ENCODE peak calls at places on chromosomes 5 and 9, in six cellular contexts. One of them, this sample, is unnamed.

GRCh38 chr5:130529716-130530485 is 625.6 kb downstream of the CHSY3 start:
- DNase-seq in activated CD4-positive, alpha-beta T cell treated with anti-CD3 and anti-CD28 coated beads, Interleukin-2, amount 50 U/mL, for 1 hour: no peak
- DNase-seq in NCI-H524 treated with DMSO at 0.1 percent for 48 hours: no peak
- DNase-seq in lung: peak; percentile 71
- DNase-seq in NCI-H460: no peak
- DNase-seq in upper lobe of right lung: peak; percentile 65
- DNase-seq in this sample: peak; percentile 96

GRCh38 chr9:104745852-104746251 is 1.6 kb upstream of the NIPSNAP3A start:
- DNase-seq in activated CD4-positive, alpha-beta T cell treated with anti-CD3 and anti-CD28 coated beads, Interleukin-2, amount 50 U/mL, for 1 hour: no peak
- DNase-seq in NCI-H524 treated with DMSO at 0.1 percent for 48 hours: no peak
- DNase-seq in lung: no peak
- DNase-seq in NCI-H460: no peak
- DNase-seq in upper lobe of right lung: no peak
- DNase-seq in this sample: no peak

GRCh38 chr5:125700380-125700856 is 722.8 kb upstream of the GRAMD2B start:
- DNase-seq in activated CD4-positive, alpha-beta T cell treated with anti-CD3 and anti-CD28 coated beads, Interleukin-2, amount 50 U/mL, for 1 hour: no peak
- DNase-seq in NCI-H524 treated with DMSO at 0.1 percent for 48 hours: no peak
- DNase-seq in lung: no peak
- DNase-seq in NCI-H460: no peak
- DNase-seq in upper lobe of right lung: no peak
- DNase-seq in this sample: peak; percentile 8

GRCh38 chr9:99633260-99633659 is 188.4 kb upstream of the NR4A3 start:
- DNase-seq in activated CD4-positive, alpha-beta T cell treated with anti-CD3 and anti-CD28 coated beads, Interleukin-2, amount 50 U/mL, for 1 hour: no peak
- DNase-seq in NCI-H524 treated with DMSO at 0.1 percent for 48 hours: no peak
- DNase-seq in lung: no peak
- DNase-seq in NCI-H460: no peak
- DNase-seq in upper lobe of right lung: no peak
- DNase-seq in this sample: no peak

GRCh38 chr5:6705959-6706358 is 7.3 kb upstream of the TENT4A start:
- DNase-seq in activated CD4-positive, alpha-beta T cell treated with anti-CD3 and anti-CD28 coated beads, Interleukin-2, amount 50 U/mL, for 1 hour: no peak
- DNase-seq in NCI-H524 treated with DMSO at 0.1 percent for 48 hours: no peak
- DNase-seq in lung: peak; percentile 4
- DNase-seq in NCI-H460: no peak
- DNase-seq in upper lobe of right lung: no peak
- DNase-seq in this sample: no peak

GRCh38 chr5:143328589-143329220 is 74.8 kb downstream of the NR3C1 start:
- DNase-seq in activated CD4-positive, alpha-beta T cell treated with anti-CD3 and anti-CD28 coated beads, Interleukin-2, amount 50 U/mL, for 1 hour: no peak
- DNase-seq in NCI-H524 treated with DMSO at 0.1 percent for 48 hours: no peak
- DNase-seq in lung: no peak
- DNase-seq in NCI-H460: no peak
- DNase-seq in upper lobe of right lung: no peak
- DNase-seq in this sample: no peak

GRCh38 chr5:143946821-143947220 is 134.9 kb downstream of the HMHB1 start:
- DNase-seq in activated CD4-positive, alpha-beta T cell treated with anti-CD3 and anti-CD28 coated beads, Interleukin-2, amount 50 U/mL, for 1 hour: no peak
- DNase-seq in NCI-H524 treated with DMSO at 0.1 percent for 48 hours: no peak
- DNase-seq in lung: no peak
- DNase-seq in NCI-H460: no peak
- DNase-seq in upper lobe of right lung: no peak
- DNase-seq in this sample: no peak

GRCh38 chr5:96036301-96036700 is 74.7 kb upstream of the ELL2 start:
- DNase-seq in activated CD4-positive, alpha-beta T cell treated with anti-CD3 and anti-CD28 coated beads, Interleukin-2, amount 50 U/mL, for 1 hour: no peak
- DNase-seq in NCI-H524 treated with DMSO at 0.1 percent for 48 hours: no peak
- DNase-seq in lung: no peak
- DNase-seq in NCI-H460: no peak
- DNase-seq in upper lobe of right lung: no peak
- DNase-seq in this sample: no peak

GRCh38 chr5:74167206-74167929 is 473.2 kb downstream of the ENC1 start:
- DNase-seq in activated CD4-positive, alpha-beta T cell treated with anti-CD3 and anti-CD28 coated beads, Interleukin-2, amount 50 U/mL, for 1 hour: no peak
- DNase-seq in NCI-H524 treated with DMSO at 0.1 percent for 48 hours: no peak
- DNase-seq in lung: no peak
- DNase-seq in NCI-H460: peak; percentile 5
- DNase-seq in upper lobe of right lung: no peak
- DNase-seq in this sample: peak; percentile 41

GRCh38 chr5:3694819-3695218 is 99.2 kb downstream of the IRX1 start:
- DNase-seq in activated CD4-positive, alpha-beta T cell treated with anti-CD3 and anti-CD28 coated beads, Interleukin-2, amount 50 U/mL, for 1 hour: no peak
- DNase-seq in NCI-H524 treated with DMSO at 0.1 percent for 48 hours: no peak
- DNase-seq in lung: no peak
- DNase-seq in NCI-H460: no peak
- DNase-seq in upper lobe of right lung: no peak
- DNase-seq in this sample: no peak

GRCh38 chr9:130660326-130660682 is 4.1 kb upstream of the PRDM12 start:
- DNase-seq in activated CD4-positive, alpha-beta T cell treated with anti-CD3 and anti-CD28 coated beads, Interleukin-2, amount 50 U/mL, for 1 hour: no peak
- DNase-seq in NCI-H524 treated with DMSO at 0.1 percent for 48 hours: no peak
- DNase-seq in lung: no peak
- DNase-seq in NCI-H460: no peak
- DNase-seq in upper lobe of right lung: no peak
- DNase-seq in this sample: no peak

GRCh38 chr5:10352404-10353240 is 873 bp upstream of the MARCHF6 start:
- DNase-seq in activated CD4-positive, alpha-beta T cell treated with anti-CD3 and anti-CD28 coated beads, Interleukin-2, amount 50 U/mL, for 1 hour: no peak
- DNase-seq in NCI-H524 treated with DMSO at 0.1 percent for 48 hours: peak; percentile 51
- DNase-seq in lung: no peak
- DNase-seq in NCI-H460: no peak
- DNase-seq in upper lobe of right lung: no peak
- DNase-seq in this sample: no peak

This sample was measured in SK-MEL-5.